ENCODE peak calls at places on chromosomes 4 and X, in five cellular contexts. One of them, this sample, is unnamed.

GRCh38 chrX:23334871-23335599 is 386 bp downstream of the PTCHD1 start:
- DNase-seq in psoas muscle: no peak
- DNase-seq in progenitor cell of endocrine pancreas: no peak
- DNase-seq in stimulated activated CD4-positive, alpha-beta T cell treated with anti-CD3 and anti-CD28 coated beads, Interleukin-15, amount 100 ng/mL, for 24 hours: peak; percentile 17
- DNase-seq in activated CD8-positive, alpha-beta memory T cell treated with anti-CD3 and anti-CD28 coated beads, Interleukin-2, amount 50 U/mL, for 4 hours: no peak
- DNase-seq in this sample: no peak

GRCh38 chrX:94365736-94366135 is 691.7 kb downstream of the FAM133A start:
- DNase-seq in psoas muscle: no peak
- DNase-seq in stimulated activated CD4-positive, alpha-beta T cell treated with anti-CD3 and anti-CD28 coated beads, Interleukin-15, amount 100 ng/mL, for 24 hours: no peak
- DNase-seq in activated CD8-positive, alpha-beta memory T cell treated with anti-CD3 and anti-CD28 coated beads, Interleukin-2, amount 50 U/mL, for 4 hours: no peak
- DNase-seq in progenitor cell of endocrine pancreas: no peak
- DNase-seq in this sample: no peak

GRCh38 chrX:101759000-101759399 is 99.3 kb upstream of the ARMCX2 start:
- DNase-seq in stimulated activated CD4-positive, alpha-beta T cell treated with anti-CD3 and anti-CD28 coated beads, Interleukin-15, amount 100 ng/mL, for 24 hours: peak; percentile 33
- DNase-seq in progenitor cell of endocrine pancreas: no peak
- DNase-seq in activated CD8-positive, alpha-beta memory T cell treated with anti-CD3 and anti-CD28 coated beads, Interleukin-2, amount 50 U/mL, for 4 hours: no peak
- DNase-seq in psoas muscle: no peak
- DNase-seq in this sample: peak; percentile 47

GRCh38 chr4:4659871-4660651 is 118.2 kb upstream of the STX18 start:
- DNase-seq in progenitor cell of endocrine pancreas: no peak
- DNase-seq in psoas muscle: no peak
- DNase-seq in stimulated activated CD4-positive, alpha-beta T cell treated with anti-CD3 and anti-CD28 coated beads, Interleukin-15, amount 100 ng/mL, for 24 hours: no peak
- DNase-seq in activated CD8-positive, alpha-beta memory T cell treated with anti-CD3 and anti-CD28 coated beads, Interleukin-2, amount 50 U/mL, for 4 hours: no peak
- DNase-seq in this sample: no peak

GRCh38 chrX:150062292-150063137 is 124.2 kb upstream of the EOLA2 start:
- DNase-seq in activated CD8-positive, alpha-beta memory T cell treated with anti-CD3 and anti-CD28 coated beads, Interleukin-2, amount 50 U/mL, for 4 hours: no peak
- DNase-seq in progenitor cell of endocrine pancreas: no peak
- DNase-seq in stimulated activated CD4-positive, alpha-beta T cell treated with anti-CD3 and anti-CD28 coated beads, Interleukin-15, amount 100 ng/mL, for 24 hours: no peak
- DNase-seq in psoas muscle: peak; percentile 59
- DNase-seq in this sample: no peak

GRCh38 chr4:148430847-148431246 is 11.4 kb downstream of the NR3C2 start:
- DNase-seq in activated CD8-positive, alpha-beta memory T cell treated with anti-CD3 and anti-CD28 coated beads, Interleukin-2, amount 50 U/mL, for 4 hours: no peak
- DNase-seq in stimulated activated CD4-positive, alpha-beta T cell treated with anti-CD3 and anti-CD28 coated beads, Interleukin-15, amount 100 ng/mL, for 24 hours: no peak
- DNase-seq in progenitor cell of endocrine pancreas: no peak
- DNase-seq in psoas muscle: no peak
- DNase-seq in this sample: no peak

GRCh38 chrX:76987381-76987780 is 459.8 kb upstream of the FGF16 start:
- DNase-seq in psoas muscle: no peak
- DNase-seq in activated CD8-positive, alpha-beta memory T cell treated with anti-CD3 and anti-CD28 coated beads, Interleukin-2, amount 50 U/mL, for 4 hours: no peak
- DNase-seq in progenitor cell of endocrine pancreas: no peak
- DNase-seq in stimulated activated CD4-positive, alpha-beta T cell treated with anti-CD3 and anti-CD28 coated beads, Interleukin-15, amount 100 ng/mL, for 24 hours: no peak
- DNase-seq in this sample: no peak

GRCh38 chr4:48967626-48968025 is 18.4 kb upstream of the CWH43 start:
- DNase-seq in stimulated activated CD4-positive, alpha-beta T cell treated with anti-CD3 and anti-CD28 coated beads, Interleukin-15, amount 100 ng/mL, for 24 hours: no peak
- DNase-seq in activated CD8-positive, alpha-beta memory T cell treated with anti-CD3 and anti-CD28 coated beads, Interleukin-2, amount 50 U/mL, for 4 hours: no peak
- DNase-seq in psoas muscle: no peak
- DNase-seq in progenitor cell of endocrine pancreas: no peak
- DNase-seq in this sample: no peak

GRCh38 chr4:83387922-83388676 is 53.5 kb upstream of the HPSE start:
- DNase-seq in psoas muscle: no peak
- DNase-seq in activated CD8-positive, alpha-beta memory T cell treated with anti-CD3 and anti-CD28 coated beads, Interleukin-2, amount 50 U/mL, for 4 hours: no peak
- DNase-seq in progenitor cell of endocrine pancreas: no peak
- DNase-seq in stimulated activated CD4-positive, alpha-beta T cell treated with anti-CD3 and anti-CD28 coated beads, Interleukin-15, amount 100 ng/mL, for 24 hours: peak; percentile 21
- DNase-seq in this sample: peak; percentile 67

GRCh38 chrX:5080812-5081211 is 1147.9 kb downstream of the NLGN4X start:
- DNase-seq in activated CD8-positive, alpha-beta memory T cell treated with anti-CD3 and anti-CD28 coated beads, Interleukin-2, amount 50 U/mL, for 4 hours: no peak
- DNase-seq in progenitor cell of endocrine pancreas: no peak
- DNase-seq in stimulated activated CD4-positive, alpha-beta T cell treated with anti-CD3 and anti-CD28 coated beads, Interleukin-15, amount 100 ng/mL, for 24 hours: no peak
- DNase-seq in psoas muscle: no peak
- DNase-seq in this sample: no peak

GRCh38 chrX:139647597-139647996 is 60.4 kb downstream of the MCF2 start:
- DNase-seq in progenitor cell of endocrine pancreas: no peak
- DNase-seq in activated CD8-positive, alpha-beta memory T cell treated with anti-CD3 and anti-CD28 coated beads, Interleukin-2, amount 50 U/mL, for 4 hours: no peak
- DNase-seq in stimulated activated CD4-positive, alpha-beta T cell treated with anti-CD3 and anti-CD28 coated beads, Interleukin-15, amount 100 ng/mL, for 24 hours: no peak
- DNase-seq in psoas muscle: no peak
- DNase-seq in this sample: no peak

GRCh38 chr4:54090804-54091623 is 8.9 kb upstream of the GSX2 start:
- DNase-seq in activated CD8-positive, alpha-beta memory T cell treated with anti-CD3 and anti-CD28 coated beads, Interleukin-2, amount 50 U/mL, for 4 hours: peak; percentile 35
- DNase-seq in psoas muscle: peak; percentile 42
- DNase-seq in progenitor cell of endocrine pancreas: no peak
- DNase-seq in stimulated activated CD4-positive, alpha-beta T cell treated with anti-CD3 and anti-CD28 coated beads, Interleukin-15, amount 100 ng/mL, for 24 hours: peak; percentile 40
- DNase-seq in this sample: peak; percentile 31

GRCh38 chr4:185145572-185145971 is 2.5 kb downstream of the SLC25A4 start:
- DNase-seq in psoas muscle: peak; percentile 50
- DNase-seq in progenitor cell of endocrine pancreas: no peak
- DNase-seq in activated CD8-positive, alpha-beta memory T cell treated with anti-CD3 and anti-CD28 coated beads, Interleukin-2, amount 50 U/mL, for 4 hours: no peak
- DNase-seq in stimulated activated CD4-positive, alpha-beta T cell treated with anti-CD3 and anti-CD28 coated beads, Interleukin-15, amount 100 ng/mL, for 24 hours: no peak
- DNase-seq in this sample: no peak

GRCh38 chr4:153676984-153677383 is 7.1 kb upstream of the TLR2 start:
- DNase-seq in progenitor cell of endocrine pancreas: no peak
- DNase-seq in psoas muscle: no peak
- DNase-seq in stimulated activated CD4-positive, alpha-beta T cell treated with anti-CD3 and anti-CD28 coated beads, Interleukin-15, amount 100 ng/mL, for 24 hours: no peak
- DNase-seq in activated CD8-positive, alpha-beta memory T cell treated with anti-CD3 and anti-CD28 coated beads, Interleukin-2, amount 50 U/mL, for 4 hours: no peak
- DNase-seq in this sample: no peak

GRCh38 chrX:40176256-40176978 is 78.7 kb upstream of the BCOR start:
- DNase-seq in psoas muscle: peak; percentile 79
- DNase-seq in stimulated activated CD4-positive, alpha-beta T cell treated with anti-CD3 and anti-CD28 coated beads, Interleukin-15, amount 100 ng/mL, for 24 hours: peak; percentile 81
- DNase-seq in progenitor cell of endocrine pancreas: no peak
- DNase-seq in activated CD8-positive, alpha-beta memory T cell treated with anti-CD3 and anti-CD28 coated beads, Interleukin-2, amount 50 U/mL, for 4 hours: peak; percentile 80
- DNase-seq in this sample: peak; percentile 84

GRCh38 chrX:120281761-120282160 is 29.5 kb downstream of the TMEM255A start:
- DNase-seq in activated CD8-positive, alpha-beta memory T cell treated with anti-CD3 and anti-CD28 coated beads, Interleukin-2, amount 50 U/mL, for 4 hours: no peak
- DNase-seq in psoas muscle: no peak
- DNase-seq in progenitor cell of endocrine pancreas: no peak
- DNase-seq in stimulated activated CD4-positive, alpha-beta T cell treated with anti-CD3 and anti-CD28 coated beads, Interleukin-15, amount 100 ng/mL, for 24 hours: no peak
- DNase-seq in this sample: no peak

GRCh38 chr4:102627831-102628523 is 126.8 kb downstream of the NFKB1 start:
- DNase-seq in activated CD8-positive, alpha-beta memory T cell treated with anti-CD3 and anti-CD28 coated beads, Interleukin-2, amount 50 U/mL, for 4 hours: no peak
- DNase-seq in psoas muscle: no peak
- DNase-seq in progenitor cell of endocrine pancreas: no peak
- DNase-seq in stimulated activated CD4-positive, alpha-beta T cell treated with anti-CD3 and anti-CD28 coated beads, Interleukin-15, amount 100 ng/mL, for 24 hours: peak; percentile 39
- DNase-seq in this sample: peak; percentile 58

GRCh38 chr4:173426064-173426463 is 27.1 kb upstream of the SCRG1 start:
- DNase-seq in activated CD8-positive, alpha-beta memory T cell treated with anti-CD3 and anti-CD28 coated beads, Interleukin-2, amount 50 U/mL, for 4 hours: no peak
- DNase-seq in psoas muscle: no peak
- DNase-seq in progenitor cell of endocrine pancreas: no peak
- DNase-seq in stimulated activated CD4-positive, alpha-beta T cell treated with anti-CD3 and anti-CD28 coated beads, Interleukin-15, amount 100 ng/mL, for 24 hours: no peak
- DNase-seq in this sample: no peak

GRCh38 chrX:39730671-39731389 is 366.9 kb downstream of the BCOR start:
- DNase-seq in progenitor cell of endocrine pancreas: no peak
- DNase-seq in psoas muscle: peak; percentile 67
- DNase-seq in stimulated activated CD4-positive, alpha-beta T cell treated with anti-CD3 and anti-CD28 coated beads, Interleukin-15, amount 100 ng/mL, for 24 hours: peak; percentile 75
- DNase-seq in activated CD8-positive, alpha-beta memory T cell treated with anti-CD3 and anti-CD28 coated beads, Interleukin-2, amount 50 U/mL, for 4 hours: peak; percentile 50
- DNase-seq in this sample: peak; percentile 70

GRCh38 chr4:87150498-87151261 is 69.7 kb downstream of the KLHL8 start:
- DNase-seq in stimulated activated CD4-positive, alpha-beta T cell treated with anti-CD3 and anti-CD28 coated beads, Interleukin-15, amount 100 ng/mL, for 24 hours: peak; percentile 50
- DNase-seq in psoas muscle: no peak
- DNase-seq in activated CD8-positive, alpha-beta memory T cell treated with anti-CD3 and anti-CD28 coated beads, Interleukin-2, amount 50 U/mL, for 4 hours: peak; percentile 23
- DNase-seq in progenitor cell of endocrine pancreas: peak; percentile 38
- DNase-seq in this sample: peak; percentile 59

GRCh38 chrX:19513383-19513782 is 1.9 kb downstream of the MAP3K15 start:
- DNase-seq in psoas muscle: no peak
- DNase-seq in activated CD8-positive, alpha-beta memory T cell treated with anti-CD3 and anti-CD28 coated beads, Interleukin-2, amount 50 U/mL, for 4 hours: no peak
- DNase-seq in progenitor cell of endocrine pancreas: no peak
- DNase-seq in stimulated activated CD4-positive, alpha-beta T cell treated with anti-CD3 and anti-CD28 coated beads, Interleukin-15, amount 100 ng/mL, for 24 hours: no peak
- DNase-seq in this sample: peak; percentile 5

GRCh38 chrX:125006704-125007103 is 313.0 kb upstream of the TEX13C start:
- DNase-seq in activated CD8-positive, alpha-beta memory T cell treated with anti-CD3 and anti-CD28 coated beads, Interleukin-2, amount 50 U/mL, for 4 hours: no peak
- DNase-seq in stimulated activated CD4-positive, alpha-beta T cell treated with anti-CD3 and anti-CD28 coated beads, Interleukin-15, amount 100 ng/mL, for 24 hours: no peak
- DNase-seq in psoas muscle: no peak
- DNase-seq in progenitor cell of endocrine pancreas: no peak
- DNase-seq in this sample: no peak

GRCh38 chrX:626745-627509 is 3.7 kb upstream of the SHOX start:
- DNase-seq in psoas muscle: no peak
- DNase-seq in activated CD8-positive, alpha-beta memory T cell treated with anti-CD3 and anti-CD28 coated beads, Interleukin-2, amount 50 U/mL, for 4 hours: no peak
- DNase-seq in progenitor cell of endocrine pancreas: no peak
- DNase-seq in stimulated activated CD4-positive, alpha-beta T cell treated with anti-CD3 and anti-CD28 coated beads, Interleukin-15, amount 100 ng/mL, for 24 hours: no peak
- DNase-seq in this sample: no peak

GRCh38 chr4:1469596-1470392 is 63.6 kb upstream of the NKX1-1 start:
- DNase-seq in stimulated activated CD4-positive, alpha-beta T cell treated with anti-CD3 and anti-CD28 coated beads, Interleukin-15, amount 100 ng/mL, for 24 hours: no peak
- DNase-seq in psoas muscle: no peak
- DNase-seq in progenitor cell of endocrine pancreas: no peak
- DNase-seq in activated CD8-positive, alpha-beta memory T cell treated with anti-CD3 and anti-CD28 coated beads, Interleukin-2, amount 50 U/mL, for 4 hours: no peak
- DNase-seq in this sample: no peak

GRCh38 chr4:111854494-111855087 is 290.7 kb upstream of the FAM241A start:
- DNase-seq in progenitor cell of endocrine pancreas: peak; percentile 14
- DNase-seq in psoas muscle: no peak
- DNase-seq in stimulated activated CD4-positive, alpha-beta T cell treated with anti-CD3 and anti-CD28 coated beads, Interleukin-15, amount 100 ng/mL, for 24 hours: peak; percentile 5
- DNase-seq in activated CD8-positive, alpha-beta memory T cell treated with anti-CD3 and anti-CD28 coated beads, Interleukin-2, amount 50 U/mL, for 4 hours: no peak
- DNase-seq in this sample: peak; percentile 24

GRCh38 chrX:101550825-101551767 is 749 bp downstream of the ARMCX1 start:
- DNase-seq in activated CD8-positive, alpha-beta memory T cell treated with anti-CD3 and anti-CD28 coated beads, Interleukin-2, amount 50 U/mL, for 4 hours: no peak
- DNase-seq in progenitor cell of endocrine pancreas: no peak
- DNase-seq in stimulated activated CD4-positive, alpha-beta T cell treated with anti-CD3 and anti-CD28 coated beads, Interleukin-15, amount 100 ng/mL, for 24 hours: peak; percentile 19
- DNase-seq in psoas muscle: peak; percentile 52
- DNase-seq in this sample: peak; percentile 4

GRCh38 chrX:129984196-129984962 is 1.9 kb downstream of the BCORL1 start:
- DNase-seq in progenitor cell of endocrine pancreas: peak; percentile 37
- DNase-seq in activated CD8-positive, alpha-beta memory T cell treated with anti-CD3 and anti-CD28 coated beads, Interleukin-2, amount 50 U/mL, for 4 hours: peak; percentile 40
- DNase-seq in stimulated activated CD4-positive, alpha-beta T cell treated with anti-CD3 and anti-CD28 coated beads, Interleukin-15, amount 100 ng/mL, for 24 hours: peak; percentile 44
- DNase-seq in psoas muscle: peak; percentile 32
- DNase-seq in this sample: peak; percentile 22

GRCh38 chr4:61440306-61440705 is 240.2 kb downstream of the ADGRL3 start:
- DNase-seq in psoas muscle: no peak
- DNase-seq in progenitor cell of endocrine pancreas: no peak
- DNase-seq in stimulated activated CD4-positive, alpha-beta T cell treated with anti-CD3 and anti-CD28 coated beads, Interleukin-15, amount 100 ng/mL, for 24 hours: no peak
- DNase-seq in activated CD8-positive, alpha-beta memory T cell treated with anti-CD3 and anti-CD28 coated beads, Interleukin-2, amount 50 U/mL, for 4 hours: no peak
- DNase-seq in this sample: no peak

GRCh38 chrX:14050704-14051103 is 21.0 kb upstream of the GEMIN8 start:
- DNase-seq in activated CD8-positive, alpha-beta memory T cell treated with anti-CD3 and anti-CD28 coated beads, Interleukin-2, amount 50 U/mL, for 4 hours: no peak
- DNase-seq in psoas muscle: no peak
- DNase-seq in stimulated activated CD4-positive, alpha-beta T cell treated with anti-CD3 and anti-CD28 coated beads, Interleukin-15, amount 100 ng/mL, for 24 hours: no peak
- DNase-seq in progenitor cell of endocrine pancreas: no peak
- DNase-seq in this sample: no peak

GRCh38 chrX:99752776-99753175 is 657.3 kb downstream of the PCDH19 start:
- DNase-seq in progenitor cell of endocrine pancreas: no peak
- DNase-seq in activated CD8-positive, alpha-beta memory T cell treated with anti-CD3 and anti-CD28 coated beads, Interleukin-2, amount 50 U/mL, for 4 hours: no peak
- DNase-seq in stimulated activated CD4-positive, alpha-beta T cell treated with anti-CD3 and anti-CD28 coated beads, Interleukin-15, amount 100 ng/mL, for 24 hours: no peak
- DNase-seq in psoas muscle: no peak
- DNase-seq in this sample: no peak

GRCh38 chr4:140252742-140253555 is 99.0 kb upstream of the MAML3 start:
- DNase-seq in activated CD8-positive, alpha-beta memory T cell treated with anti-CD3 and anti-CD28 coated beads, Interleukin-2, amount 50 U/mL, for 4 hours: peak; percentile 69
- DNase-seq in progenitor cell of endocrine pancreas: peak; percentile 82
- DNase-seq in psoas muscle: peak; percentile 78
- DNase-seq in stimulated activated CD4-positive, alpha-beta T cell treated with anti-CD3 and anti-CD28 coated beads, Interleukin-15, amount 100 ng/mL, for 24 hours: peak; percentile 72
- DNase-seq in this sample: peak; percentile 62

GRCh38 chr4:111883557-111883999 is 261.7 kb upstream of the FAM241A start:
- DNase-seq in stimulated activated CD4-positive, alpha-beta T cell treated with anti-CD3 and anti-CD28 coated beads, Interleukin-15, amount 100 ng/mL, for 24 hours: no peak
- DNase-seq in psoas muscle: no peak
- DNase-seq in activated CD8-positive, alpha-beta memory T cell treated with anti-CD3 and anti-CD28 coated beads, Interleukin-2, amount 50 U/mL, for 4 hours: no peak
- DNase-seq in progenitor cell of endocrine pancreas: no peak
- DNase-seq in this sample: no peak

This sample was measured in activated CD8-positive, alpha-beta T cell treated with anti-CD3 and anti-CD28 coated beads for 36 hours.